ENCODE peak calls at places on chromosomes 2 and 18, in four cellular contexts. One of them, this sample, is unnamed.

GRCh38 chr2:149692837-149693518 is 105.4 kb upstream of the MMADHC start:
- DNase-seq in mammary epithelial cell: no peak
- DNase-seq in kidney: no peak
- DNase-seq in colonic mucosa: no peak
- DNase-seq in this sample: no peak

GRCh38 chr2:238238766-238239551 is 879 bp downstream of the HES6 start:
- DNase-seq in mammary epithelial cell: no peak
- DNase-seq in kidney: peak
- DNase-seq in colonic mucosa: no peak
- DNase-seq in this sample: no peak

GRCh38 chr2:203683932-203684556 is 22.4 kb upstream of the CD28 start:
- DNase-seq in mammary epithelial cell: peak
- DNase-seq in kidney: no peak
- DNase-seq in colonic mucosa: no peak
- DNase-seq in this sample: no peak

GRCh38 chr2:65366595-65367125 is 65.7 kb downstream of the SPRED2 start:
- DNase-seq in mammary epithelial cell: peak
- DNase-seq in kidney: no peak
- DNase-seq in colonic mucosa: peak
- DNase-seq in this sample: no peak

GRCh38 chr2:6909431-6910385 is 7.5 kb upstream of the RNF144A start:
- DNase-seq in mammary epithelial cell: no peak
- DNase-seq in kidney: no peak
- DNase-seq in colonic mucosa: no peak
- DNase-seq in this sample: no peak

GRCh38 chr2:46878886-46879285 is 36.7 kb downstream of the MCFD2 start:
- DNase-seq in mammary epithelial cell: no peak
- DNase-seq in kidney: peak
- DNase-seq in colonic mucosa: no peak
- DNase-seq in this sample: peak

GRCh38 chr18:75003089-75003488 is 205.8 kb downstream of the PTGR3 start:
- DNase-seq in mammary epithelial cell: no peak
- DNase-seq in kidney: no peak
- DNase-seq in colonic mucosa: no peak
- DNase-seq in this sample: no peak

GRCh38 chr2:86323273-86323672 is 14.2 kb downstream of the REEP1 start:
- DNase-seq in mammary epithelial cell: no peak
- DNase-seq in kidney: no peak
- DNase-seq in colonic mucosa: no peak
- DNase-seq in this sample: no peak

GRCh38 chr2:138084206-138084605 is 119.9 kb downstream of the HNMT start:
- DNase-seq in mammary epithelial cell: no peak
- DNase-seq in kidney: no peak
- DNase-seq in colonic mucosa: no peak
- DNase-seq in this sample: no peak

GRCh38 chr2:62596061-62596658 is 90.2 kb upstream of the TMEM17 start:
- DNase-seq in mammary epithelial cell: peak
- DNase-seq in kidney: no peak
- DNase-seq in colonic mucosa: no peak
- DNase-seq in this sample: no peak

GRCh38 chr18:12409466-12409865 is 1.7 kb downstream of the PRELID3A start:
- DNase-seq in mammary epithelial cell: no peak
- DNase-seq in kidney: no peak
- DNase-seq in colonic mucosa: no peak
- DNase-seq in this sample: no peak

GRCh38 chr2:108988796-108989713 is at the start of gene EDAR:
- DNase-seq in mammary epithelial cell: peak
- DNase-seq in kidney: no peak
- DNase-seq in colonic mucosa: peak
- DNase-seq in this sample: no peak

GRCh38 chr2:96895709-96896651 is 26.1 kb upstream of the SEMA4C start:
- DNase-seq in mammary epithelial cell: peak
- DNase-seq in kidney: peak
- DNase-seq in colonic mucosa: peak
- DNase-seq in this sample: no peak

GRCh38 chr2:44777542-44777941 is 164.0 kb upstream of the SIX3 start:
- DNase-seq in mammary epithelial cell: no peak
- DNase-seq in kidney: no peak
- DNase-seq in colonic mucosa: no peak
- DNase-seq in this sample: no peak

GRCh38 chr2:200515155-200515554 is 5.3 kb upstream of the KCTD18 start:
- DNase-seq in mammary epithelial cell: no peak
- DNase-seq in kidney: no peak
- DNase-seq in colonic mucosa: no peak
- DNase-seq in this sample: no peak

GRCh38 chr18:6712401-6712800 is 17.1 kb upstream of the ARHGAP28 start:
- DNase-seq in mammary epithelial cell: no peak
- DNase-seq in kidney: no peak
- DNase-seq in colonic mucosa: no peak
- DNase-seq in this sample: no peak

GRCh38 chr2:202514732-202515131 is 120.0 kb upstream of the FAM117B start:
- DNase-seq in mammary epithelial cell: no peak
- DNase-seq in kidney: no peak
- DNase-seq in colonic mucosa: no peak
- DNase-seq in this sample: no peak

GRCh38 chr2:217064234-217065103 is 204.6 kb upstream of the TNP1 start:
- DNase-seq in mammary epithelial cell: no peak
- DNase-seq in kidney: no peak
- DNase-seq in colonic mucosa: no peak
- DNase-seq in this sample: no peak

GRCh38 chr2:88181511-88181910 is 11.4 kb downstream of the THNSL2 start:
- DNase-seq in mammary epithelial cell: peak
- DNase-seq in kidney: no peak
- DNase-seq in colonic mucosa: no peak
- DNase-seq in this sample: no peak

GRCh38 chr18:26863921-26864497 is 1.5 kb downstream of the AQP4 start:
- DNase-seq in mammary epithelial cell: no peak
- DNase-seq in kidney: no peak
- DNase-seq in colonic mucosa: no peak
- DNase-seq in this sample: peak

GRCh38 chr2:48600917-48601316 is 16.7 kb upstream of the GTF2A1L start:
- DNase-seq in mammary epithelial cell: no peak
- DNase-seq in kidney: no peak
- DNase-seq in colonic mucosa: no peak
- DNase-seq in this sample: no peak

GRCh38 chr2:163604941-163605555 is 130.8 kb downstream of the FIGN start:
- DNase-seq in mammary epithelial cell: peak
- DNase-seq in kidney: no peak
- DNase-seq in colonic mucosa: no peak
- DNase-seq in this sample: no peak

GRCh38 chr2:197453914-197454398 is 604 bp downstream of the COQ10B start:
- DNase-seq in mammary epithelial cell: no peak
- DNase-seq in kidney: no peak
- DNase-seq in colonic mucosa: peak
- DNase-seq in this sample: peak

GRCh38 chr2:76640905-76641304 is 881.3 kb downstream of the LRRTM4 start:
- DNase-seq in mammary epithelial cell: peak
- DNase-seq in kidney: no peak
- DNase-seq in colonic mucosa: no peak
- DNase-seq in this sample: peak

GRCh38 chr2:231701456-231702373 is 6.6 kb upstream of the PTMA start:
- DNase-seq in mammary epithelial cell: peak
- DNase-seq in kidney: peak
- DNase-seq in colonic mucosa: no peak
- DNase-seq in this sample: peak

GRCh38 chr2:237096911-237097310 is 11.2 kb downstream of the COPS8 start:
- DNase-seq in mammary epithelial cell: peak
- DNase-seq in kidney: no peak
- DNase-seq in colonic mucosa: no peak
- DNase-seq in this sample: no peak

GRCh38 chr2:114709936-114710850 is 267.8 kb downstream of the DPP10 start:
- DNase-seq in mammary epithelial cell: no peak
- DNase-seq in kidney: no peak
- DNase-seq in colonic mucosa: no peak
- DNase-seq in this sample: no peak

GRCh38 chr2:171159326-171160118 is 1.2 kb downstream of the TLK1 start:
- DNase-seq in mammary epithelial cell: peak
- DNase-seq in kidney: peak
- DNase-seq in colonic mucosa: peak
- DNase-seq in this sample: peak

GRCh38 chr2:227363756-227364155 is 15.3 kb downstream of the TM4SF20 start:
- DNase-seq in mammary epithelial cell: no peak
- DNase-seq in kidney: no peak
- DNase-seq in colonic mucosa: no peak
- DNase-seq in this sample: no peak
- TF ChIP-seq CTCF in mammary epithelial cell: peak
- TF ChIP-seq CTCF in kidney: no peak
- TF ChIP-seq CTCF in colonic mucosa: no peak
- TF ChIP-seq CTCF in this sample: peak

DNA sequence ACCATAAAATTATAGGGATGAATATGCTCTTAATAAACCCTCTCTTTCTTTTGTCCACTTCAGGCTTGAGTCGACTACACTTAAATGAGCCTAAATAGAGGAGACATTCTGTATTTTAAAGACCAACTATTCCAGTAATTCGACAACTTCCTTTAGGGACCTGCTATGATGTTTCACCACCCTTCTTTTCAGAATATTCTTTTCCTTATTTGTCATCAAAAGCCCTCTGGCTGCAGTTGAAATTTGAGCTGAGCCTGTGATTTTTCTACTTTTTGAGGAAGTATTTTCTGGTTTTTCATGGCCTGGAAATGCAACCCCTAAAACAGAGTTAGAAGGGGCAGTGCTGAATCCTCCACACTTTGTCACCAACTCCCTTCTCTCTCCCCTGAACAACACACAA is 286.9 kb downstream of the EPHA4 start:
- DNase-seq in mammary epithelial cell: no peak
- DNase-seq in kidney: no peak
- DNase-seq in colonic mucosa: no peak
- DNase-seq in this sample: no peak
- H3K27ac ChIP-seq in mammary epithelial cell: no peak
- H3K27ac ChIP-seq in kidney: no peak
- H3K27ac ChIP-seq in colonic mucosa: no peak
- H3K27ac ChIP-seq in this sample: no peak

DNA sequence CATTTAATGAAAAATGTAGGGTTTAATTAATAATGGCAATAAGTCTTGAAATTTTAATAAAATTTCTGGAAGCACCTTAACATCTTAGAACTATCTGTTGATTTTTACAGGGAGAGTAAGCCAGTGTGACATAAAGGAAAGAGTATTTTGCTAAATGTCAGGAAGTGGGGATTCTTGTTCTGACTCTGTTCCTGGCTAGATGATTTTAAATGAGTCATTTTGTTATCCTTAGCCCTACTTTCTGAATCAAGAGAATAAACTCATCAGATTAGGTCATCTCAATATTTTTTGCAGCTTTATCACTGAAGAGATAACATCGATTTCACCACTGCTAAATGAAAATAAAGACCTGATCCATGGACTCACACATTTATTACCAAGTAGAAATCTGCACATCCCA is 377.5 kb upstream of the CYRIA start:
- DNase-seq in mammary epithelial cell: peak
- DNase-seq in kidney: no peak
- DNase-seq in colonic mucosa: no peak
- DNase-seq in this sample: no peak
- TF ChIP-seq CTCF in mammary epithelial cell: no peak
- TF ChIP-seq CTCF in kidney: no peak
- TF ChIP-seq CTCF in colonic mucosa: no peak
- TF ChIP-seq CTCF in this sample: no peak

GRCh38 chr2:218384975-218385374 is 2.9 kb downstream of the SLC11A1 start:
- DNase-seq in mammary epithelial cell: no peak
- DNase-seq in kidney: no peak
- DNase-seq in colonic mucosa: no peak
- DNase-seq in this sample: no peak

GRCh38 chr2:218383892-218384519 is 1.9 kb downstream of the SLC11A1 start:
- DNase-seq in mammary epithelial cell: peak
- DNase-seq in kidney: no peak
- DNase-seq in colonic mucosa: no peak
- DNase-seq in this sample: no peak

GRCh38 chr2:218382785-218383184 is 712 bp downstream of the SLC11A1 start:
- DNase-seq in mammary epithelial cell: no peak
- DNase-seq in kidney: no peak
- DNase-seq in colonic mucosa: no peak
- DNase-seq in this sample: no peak

GRCh38 chr2:218378053-218378452 is 4.0 kb upstream of the SLC11A1 start:
- DNase-seq in mammary epithelial cell: no peak
- DNase-seq in kidney: no peak
- DNase-seq in colonic mucosa: no peak
- DNase-seq in this sample: no peak

GRCh38 chr2:218381916-218382366 is at the start of gene SLC11A1:
- DNase-seq in mammary epithelial cell: no peak
- DNase-seq in kidney: peak
- DNase-seq in colonic mucosa: no peak
- DNase-seq in this sample: no peak
- H3K27ac ChIP-seq in mammary epithelial cell: no peak
- H3K27ac ChIP-seq in kidney: no peak
- H3K27ac ChIP-seq in colonic mucosa: no peak
- H3K27ac ChIP-seq in this sample: peak

GRCh38 chr18:29191263-29191662 is 1014.3 kb upstream of the CDH2 start:
- DNase-seq in mammary epithelial cell: peak
- DNase-seq in kidney: no peak
- DNase-seq in colonic mucosa: no peak
- DNase-seq in this sample: no peak
- TF ChIP-seq CTCF in mammary epithelial cell: peak
- TF ChIP-seq CTCF in kidney: peak
- TF ChIP-seq CTCF in colonic mucosa: no peak
- TF ChIP-seq CTCF in this sample: peak

DNA sequence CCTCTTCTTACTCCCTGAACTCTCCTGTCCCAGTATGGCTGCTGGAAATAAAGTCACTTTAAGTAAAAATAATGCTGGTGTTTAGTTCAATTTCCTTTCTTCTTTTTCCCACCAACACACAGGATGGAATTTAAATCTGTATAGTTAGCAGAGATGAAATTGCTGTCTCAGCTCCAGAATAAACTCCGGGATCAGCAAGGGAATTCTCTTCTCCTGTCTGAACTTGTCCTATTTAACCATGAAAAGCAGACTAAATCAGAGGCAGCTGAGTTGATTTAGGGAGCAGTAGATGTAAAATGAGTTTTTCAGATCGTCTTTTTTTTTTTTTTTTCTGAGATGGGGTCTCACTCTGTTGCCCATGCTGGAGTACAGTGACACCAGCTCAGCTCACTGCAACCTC is 25.9 kb downstream of the TTLL4 start:
- DNase-seq in mammary epithelial cell: peak
- DNase-seq in kidney: no peak
- DNase-seq in colonic mucosa: no peak
- DNase-seq in this sample: no peak
- H3K27ac ChIP-seq in mammary epithelial cell: peak
- H3K27ac ChIP-seq in kidney: no peak
- H3K27ac ChIP-seq in colonic mucosa: no peak
- H3K27ac ChIP-seq in this sample: no peak

GRCh38 chr18:64288446-64288845 is 139.6 kb upstream of the LINC00305 start:
- DNase-seq in mammary epithelial cell: no peak
- DNase-seq in kidney: no peak
- DNase-seq in colonic mucosa: no peak
- DNase-seq in this sample: no peak

GRCh38 chr18:64283059-64283458 is 134.2 kb upstream of the LINC00305 start:
- DNase-seq in mammary epithelial cell: no peak
- DNase-seq in kidney: no peak
- DNase-seq in colonic mucosa: no peak
- DNase-seq in this sample: no peak

GRCh38 chr18:64287926-64288325 is 139.0 kb upstream of the LINC00305 start:
- DNase-seq in mammary epithelial cell: no peak
- DNase-seq in kidney: no peak
- DNase-seq in colonic mucosa: no peak
- DNase-seq in this sample: no peak
- TF ChIP-seq CTCF in mammary epithelial cell: no peak
- TF ChIP-seq CTCF in kidney: no peak
- TF ChIP-seq CTCF in colonic mucosa: no peak
- TF ChIP-seq CTCF in this sample: no peak

This sample was measured in dorsolateral prefrontal cortex.